ENCODE peak calls at places on chromosomes 7 and 10, in eight cellular contexts. One of them, this sample, is unnamed.

GRCh38 chr7:91720255-91720937 is 160.1 kb downstream of the MTERF1 start:
- DNase-seq in A549: no peak
- DNase-seq in adrenal gland: no peak
- DNase-seq in adipocyte: peak
- DNase-seq in stomach: no peak
- DNase-seq in AG10803: no peak
- DNase-seq in fibroblast of pulmonary artery: peak
- DNase-seq in lung: no peak
- DNase-seq in this sample: no peak

GRCh38 chr7:87564290-87564963 is 36.3 kb downstream of the ABCB1 start:
- DNase-seq in A549: peak
- DNase-seq in lung: peak
- DNase-seq in adipocyte: peak
- DNase-seq in AG10803: no peak
- DNase-seq in fibroblast of pulmonary artery: no peak
- DNase-seq in adrenal gland: peak
- DNase-seq in stomach: peak
- DNase-seq in this sample: peak

GRCh38 chr10:25831138-25831537 is 102.9 kb upstream of the MYO3A start:
- DNase-seq in lung: no peak
- DNase-seq in adipocyte: no peak
- DNase-seq in fibroblast of pulmonary artery: no peak
- DNase-seq in adrenal gland: no peak
- DNase-seq in A549: no peak
- DNase-seq in AG10803: no peak
- DNase-seq in stomach: no peak
- DNase-seq in this sample: no peak

GRCh38 chr7:135283959-135284638 is 50.5 kb downstream of the STRA8 start:
- DNase-seq in A549: no peak
- DNase-seq in stomach: no peak
- DNase-seq in lung: no peak
- DNase-seq in adrenal gland: no peak
- DNase-seq in adipocyte: no peak
- DNase-seq in AG10803: no peak
- DNase-seq in fibroblast of pulmonary artery: no peak
- DNase-seq in this sample: no peak

GRCh38 chr10:84310470-84310869 is 17.9 kb upstream of the CCSER2 start:
- DNase-seq in adipocyte: no peak
- DNase-seq in stomach: no peak
- DNase-seq in fibroblast of pulmonary artery: peak
- DNase-seq in lung: no peak
- DNase-seq in adrenal gland: no peak
- DNase-seq in A549: peak
- DNase-seq in AG10803: no peak
- DNase-seq in this sample: no peak

GRCh38 chr10:71067098-71067760 is 145.1 kb upstream of the UNC5B start:
- DNase-seq in adrenal gland: no peak
- DNase-seq in AG10803: no peak
- DNase-seq in stomach: no peak
- DNase-seq in lung: no peak
- DNase-seq in A549: no peak
- DNase-seq in fibroblast of pulmonary artery: no peak
- DNase-seq in adipocyte: no peak
- DNase-seq in this sample: no peak

GRCh38 chr7:2145835-2146580 is 86.7 kb downstream of the MAD1L1 start:
- DNase-seq in fibroblast of pulmonary artery: no peak
- DNase-seq in adrenal gland: no peak
- DNase-seq in stomach: no peak
- DNase-seq in AG10803: no peak
- DNase-seq in A549: no peak
- DNase-seq in lung: no peak
- DNase-seq in adipocyte: no peak
- DNase-seq in this sample: no peak

GRCh38 chr10:114393482-114393881 is 10.8 kb downstream of the AFAP1L2 start:
- DNase-seq in lung: no peak
- DNase-seq in adipocyte: no peak
- DNase-seq in AG10803: no peak
- DNase-seq in stomach: no peak
- DNase-seq in A549: no peak
- DNase-seq in fibroblast of pulmonary artery: no peak
- DNase-seq in adrenal gland: no peak
- DNase-seq in this sample: no peak

GRCh38 chr7:151131284-151131621 is 36.2 kb downstream of the GBX1 start:
- DNase-seq in AG10803: no peak
- DNase-seq in adrenal gland: no peak
- DNase-seq in stomach: no peak
- DNase-seq in lung: no peak
- DNase-seq in fibroblast of pulmonary artery: no peak
- DNase-seq in adipocyte: no peak
- DNase-seq in A549: no peak
- DNase-seq in this sample: no peak

GRCh38 chr7:53101026-53101425 is 65.6 kb downstream of the POM121L12 start:
- DNase-seq in A549: no peak
- DNase-seq in lung: no peak
- DNase-seq in adipocyte: no peak
- DNase-seq in fibroblast of pulmonary artery: no peak
- DNase-seq in AG10803: no peak
- DNase-seq in stomach: no peak
- DNase-seq in adrenal gland: no peak
- DNase-seq in this sample: no peak

GRCh38 chr10:58743466-58744115 is 230.9 kb downstream of the BICC1 start:
- DNase-seq in stomach: no peak
- DNase-seq in adrenal gland: no peak
- DNase-seq in lung: no peak
- DNase-seq in fibroblast of pulmonary artery: peak
- DNase-seq in adipocyte: peak
- DNase-seq in A549: peak
- DNase-seq in AG10803: peak
- DNase-seq in this sample: no peak

GRCh38 chr7:73891178-73891885 is 30.4 kb downstream of the TMEM270 start:
- DNase-seq in A549: peak
- DNase-seq in lung: no peak
- DNase-seq in stomach: no peak
- DNase-seq in adrenal gland: no peak
- DNase-seq in adipocyte: no peak
- DNase-seq in AG10803: no peak
- DNase-seq in fibroblast of pulmonary artery: no peak
- DNase-seq in this sample: no peak

DNA sequence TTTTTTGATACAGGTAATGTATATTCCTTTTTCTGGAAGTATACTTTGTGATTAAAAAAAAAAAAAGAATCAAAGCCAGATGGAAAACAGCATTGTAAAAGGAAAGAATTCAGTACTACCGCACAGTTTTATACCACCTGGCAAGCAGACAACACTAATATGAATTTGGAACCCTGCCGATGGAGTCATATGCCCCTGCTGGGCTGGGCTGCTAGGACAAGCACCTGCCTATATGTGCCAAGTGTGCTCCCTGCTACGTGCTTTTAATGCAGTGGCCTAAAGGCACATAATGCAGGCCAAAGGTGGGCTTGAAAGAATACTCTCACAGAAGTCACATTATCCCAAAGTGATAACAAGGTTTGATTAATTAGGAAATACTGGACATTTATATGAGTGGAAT is 29.8 kb upstream of the WAC start:
- DNase-seq in fibroblast of pulmonary artery: no peak
- DNase-seq in stomach: peak
- DNase-seq in AG10803: peak
- DNase-seq in A549: no peak
- DNase-seq in adrenal gland: no peak
- DNase-seq in adipocyte: no peak
- DNase-seq in lung: peak
- DNase-seq in this sample: peak
- H3K4me3 ChIP-seq in fibroblast of pulmonary artery: no peak
- H3K4me3 ChIP-seq in stomach: no peak
- H3K4me3 ChIP-seq in AG10803: no peak
- H3K4me3 ChIP-seq in A549: no peak
- H3K4me3 ChIP-seq in adrenal gland: no peak
- H3K4me3 ChIP-seq in adipocyte: no peak
- H3K4me3 ChIP-seq in lung: no peak
- H3K4me3 ChIP-seq in this sample: no peak

GRCh38 chr7:33039905-33040292 is 22.7 kb downstream of the NT5C3A start:
- DNase-seq in AG10803: no peak
- DNase-seq in fibroblast of pulmonary artery: no peak
- DNase-seq in stomach: no peak
- DNase-seq in adrenal gland: no peak
- DNase-seq in adipocyte: no peak
- DNase-seq in A549: no peak
- DNase-seq in lung: no peak
- DNase-seq in this sample: no peak
- H3K4me3 ChIP-seq in AG10803: peak
- H3K4me3 ChIP-seq in fibroblast of pulmonary artery: peak
- H3K4me3 ChIP-seq in stomach: peak
- H3K4me3 ChIP-seq in adrenal gland: no peak
- H3K4me3 ChIP-seq in adipocyte: peak
- H3K4me3 ChIP-seq in A549: peak
- H3K4me3 ChIP-seq in lung: no peak
- H3K4me3 ChIP-seq in this sample: no peak

GRCh38 chr7:63899691-63900393 is 98.8 kb upstream of the ZNF722 start:
- DNase-seq in lung: peak
- DNase-seq in AG10803: no peak
- DNase-seq in adipocyte: no peak
- DNase-seq in stomach: no peak
- DNase-seq in A549: no peak
- DNase-seq in adrenal gland: peak
- DNase-seq in fibroblast of pulmonary artery: no peak
- DNase-seq in this sample: peak
- H3K4me3 ChIP-seq in lung: peak
- H3K4me3 ChIP-seq in AG10803: no peak
- H3K4me3 ChIP-seq in adipocyte: peak
- H3K4me3 ChIP-seq in stomach: peak
- H3K4me3 ChIP-seq in A549: no peak
- H3K4me3 ChIP-seq in adrenal gland: no peak
- H3K4me3 ChIP-seq in fibroblast of pulmonary artery: no peak
- H3K4me3 ChIP-seq in this sample: no peak

GRCh38 chr10:5433182-5433581 is 20.8 kb downstream of the NET1 start:
- DNase-seq in adipocyte: no peak
- DNase-seq in adrenal gland: no peak
- DNase-seq in A549: no peak
- DNase-seq in AG10803: no peak
- DNase-seq in stomach: no peak
- DNase-seq in lung: no peak
- DNase-seq in fibroblast of pulmonary artery: no peak
- DNase-seq in this sample: no peak
- H3K4me3 ChIP-seq in adipocyte: no peak
- H3K4me3 ChIP-seq in adrenal gland: no peak
- H3K4me3 ChIP-seq in A549: no peak
- H3K4me3 ChIP-seq in AG10803: no peak
- H3K4me3 ChIP-seq in stomach: no peak
- H3K4me3 ChIP-seq in lung: no peak
- H3K4me3 ChIP-seq in fibroblast of pulmonary artery: no peak
- H3K4me3 ChIP-seq in this sample: no peak